ENCODE peak calls at places on chromosomes 7 and 10, in five cellular contexts. R is uterus, C is spleen, W is A549, G is Peyer's patch. N is an unnamed sample.

GRCh38 chr7:47482013-47482761 is 99.7 kb downstream of the TNS3 start:
- DNase-seq in R (no peak), C (peak; percentile 37), W (no peak), G (peak; percentile 67), N (no peak)

GRCh38 chr10:67943917-67944316 is 59.5 kb downstream of the SIRT1 start:
- DNase-seq in R (no peak), C (no peak), W (no peak), G (no peak), N (no peak)

GRCh38 chr7:47787249-47788069 is 160.8 kb downstream of the PKD1L1 start:
- DNase-seq in R (no peak), C (no peak), W (no peak), G (no peak), N (peak; percentile 64)

GRCh38 chr7:108457871-108458270 is 1.6 kb upstream of the NRCAM start:
- DNase-seq in R (no peak), C (no peak), W (no peak), G (no peak), N (no peak)

GRCh38 chr7:111937164-111937563 is 269.0 kb downstream of the DOCK4 start:
- DNase-seq in R (no peak), C (no peak), W (no peak), G (no peak), N (no peak)

GRCh38 chr10:113015201-113015600 is 65.2 kb downstream of the TCF7L2 start:
- DNase-seq in R (no peak), C (no peak), W (no peak), G (no peak), N (no peak)

GRCh38 chr7:79063019-79063698 is 390.3 kb downstream of the MAGI2 start:
- DNase-seq in R (no peak), C (no peak), W (no peak), G (no peak), N (no peak)

GRCh38 chr7:142689439-142690168 is 59.7 kb upstream of the PRSS1 start:
- DNase-seq in R (no peak), C (no peak), W (no peak), G (no peak), N (no peak)

GRCh38 chr10:79069325-79070090 is 742 bp downstream of the ZMIZ1 start:
- DNase-seq in R (no peak), C (peak; percentile 92), W (peak; percentile 29), G (peak; percentile 74), N (no peak)

GRCh38 chr7:140638311-140638791 is 2.3 kb downstream of the DENND2A start:
- DNase-seq in R (peak; percentile 69), C (peak; percentile 46), W (peak; percentile 55), G (peak; percentile 59), N (no peak)

GRCh38 chr10:5975641-5976473 is 1.5 kb downstream of the IL15RA start:
- DNase-seq in R (peak; percentile 70), C (no peak), W (no peak), G (peak; percentile 78), N (peak; percentile 93)

GRCh38 chr10:61186408-61186807 is 242.4 kb upstream of the RHOBTB1 start:
- DNase-seq in R (no peak), C (no peak), W (no peak), G (no peak), N (no peak)

GRCh38 chr10:37489658-37490003 is 364.2 kb downstream of the ANKRD30A start:
- DNase-seq in R (no peak), C (no peak), W (no peak), G (no peak), N (peak; percentile 50)

DNA sequence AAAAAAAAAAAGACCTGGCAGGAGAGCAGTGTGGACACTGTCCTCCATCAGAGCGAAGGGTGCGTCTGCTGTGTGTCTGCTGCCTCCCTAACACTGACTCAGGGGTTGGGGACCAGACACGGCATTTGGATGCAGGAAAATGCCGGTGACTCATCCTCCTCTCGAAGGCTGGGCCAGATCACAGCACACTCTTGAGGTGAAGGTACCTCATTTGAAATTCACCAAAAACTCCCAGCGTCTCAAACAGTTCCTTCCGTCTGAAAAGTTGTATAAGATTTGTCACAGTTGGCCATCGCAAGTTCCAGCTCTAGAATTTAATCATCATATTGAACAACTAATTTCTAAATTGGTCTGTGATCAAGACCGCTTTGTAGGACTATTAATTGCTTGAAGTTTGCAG is 118.1 kb upstream of the LYZL2 start:
- DNase-seq in R (no peak), C (no peak), W (no peak), G (no peak), N (no peak)
- H3K4me1 ChIP-seq in R (no peaks in the 10 kb centered on the region), C (no peaks in the 10 kb centered on the region), W (peaks cover 3% of the 10 kb centered on the region), G (no peaks in the 10 kb centered on the region), N (no peaks in the 10 kb centered on the region)

DNA sequence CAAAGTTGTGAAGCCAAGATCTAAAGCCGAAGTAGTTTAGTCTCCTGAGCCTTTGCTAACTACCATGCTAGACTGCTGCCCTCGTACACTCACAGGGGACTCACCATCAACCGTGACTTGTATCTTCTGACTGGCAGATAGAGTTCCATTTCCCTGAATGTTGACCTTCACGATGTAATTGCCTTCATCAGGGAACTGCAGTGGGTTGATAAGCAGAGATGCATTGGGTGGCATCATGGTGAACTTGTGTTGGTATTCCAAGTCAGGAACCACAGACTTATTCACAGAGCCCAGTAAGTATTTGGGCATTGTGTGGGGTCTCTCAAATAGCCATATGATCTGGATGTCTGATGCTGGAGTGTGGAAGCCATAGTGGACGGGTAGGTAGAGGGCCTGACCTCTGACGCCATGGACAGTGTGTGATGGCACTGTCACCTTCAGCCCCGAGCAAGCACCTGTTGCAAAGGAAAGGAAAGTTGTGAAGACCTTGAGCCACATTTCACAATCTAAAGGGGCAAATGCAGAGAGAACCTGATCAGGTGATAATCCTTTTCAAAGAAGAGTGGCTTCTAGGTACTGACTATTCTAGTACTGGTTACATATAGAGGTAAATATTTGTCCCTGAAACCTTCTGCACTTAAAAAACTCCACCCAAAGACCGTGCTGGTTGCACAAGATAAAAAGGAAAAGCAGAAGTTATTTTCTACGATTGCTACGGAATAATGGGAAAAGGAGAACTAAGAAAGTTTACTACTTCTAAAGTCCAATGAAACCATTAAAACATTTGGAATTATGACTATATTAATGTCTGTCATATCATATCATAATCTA is 7.1 kb downstream of the HEPACAM2 start:
- DNase-seq in R (no peak), C (no peak), W (no peak), G (no peak), N (no peak)
- TF ChIP-seq POLR2A in R (no peak), C (no peak), W (no peak), G (no peak), N (no peak)

GRCh38 chr10:77416327-77417135 is 221.1 kb downstream of the KCNMA1 start:
- DNase-seq in R (no peak), C (no peak), W (peak; percentile 56), G (no peak), N (no peak)
- H3K4me1 ChIP-seq in R (peaks cover 11% of the 10 kb centered on the region), C (no peaks in the 10 kb centered on the region), W (peaks cover 28% of the 10 kb centered on the region), G (no peaks in the 10 kb centered on the region), N (peaks cover 97% of the 10 kb centered on the region)

DNA sequence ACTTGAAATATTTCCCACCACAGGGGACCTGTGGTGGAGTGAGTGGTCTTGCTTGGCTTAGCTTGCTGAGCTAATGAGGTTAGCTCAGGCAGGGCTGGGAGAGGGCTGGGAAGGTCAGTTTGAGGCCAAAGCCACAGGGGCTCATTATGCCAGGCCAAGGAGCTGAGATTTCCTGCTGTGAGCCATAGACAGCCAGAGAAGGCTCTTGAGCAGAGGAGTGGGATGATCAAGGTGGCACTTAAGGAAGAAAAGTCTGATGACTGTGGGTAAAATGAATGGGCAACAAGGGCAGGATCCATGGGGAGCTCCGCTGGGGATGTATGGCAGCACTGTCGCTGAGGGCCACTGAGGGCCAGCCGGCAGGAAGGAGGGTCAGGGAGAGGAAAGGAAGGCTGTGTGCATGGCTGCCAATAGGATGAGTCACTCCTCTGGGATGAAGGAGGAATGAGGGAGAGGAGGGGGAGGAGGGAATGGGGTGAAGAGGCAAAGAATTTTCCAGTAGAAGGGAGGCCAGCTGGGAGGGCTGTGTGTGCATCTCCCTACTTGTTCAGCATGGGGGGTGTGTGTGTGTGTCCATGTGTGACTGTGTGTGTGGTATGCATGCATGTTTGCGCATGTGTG is 18.7 kb upstream of the ZNF488 start:
- DNase-seq in R (peak; percentile 50), C (peak; percentile 73), W (peak; percentile 78), G (peak; percentile 62), N (peak; percentile 91)
- TF ChIP-seq POLR2A in R (no peak), C (no peak), W (no peak), G (no peak), N (no peak)

GRCh38 chr7:7117935-7118586 is 64.3 kb upstream of the C1GALT1 start:
- DNase-seq in R (no peak), C (no peak), W (no peak), G (no peak), N (no peak)
- H3K4me1 ChIP-seq in R (no peaks in the 10 kb centered on the region), C (no peaks in the 10 kb centered on the region), W (peaks cover 11% of the 10 kb centered on the region), G (no peaks in the 10 kb centered on the region), N (no peaks in the 10 kb centered on the region)